ENCODE peak calls at places on chromosomes 3 and 15, in nine cellular contexts. C is GM23338, E is OCI-LY7, Y is MM.1S, A is SK-N-SH, P is GM23248, K is PC-3, O is hepatocyte, M is PC-9. G is an unnamed sample. For H3K9me2, the result is how much of the 10 kb centered on the place peaks cover.

GRCh38 chr3:194140520-194141414 is 4.8 kb downstream of the HES1 start:
- DNase-seq in C (peak), P (peak), K (peak), O (peak), A (peak), M (peak), Y (no peak), E (no peak), G (no peak)

GRCh38 chr3:122283796-122284445 is 41.1 kb upstream of the CSTA start:
- DNase-seq in Y (no peak), A (peak), K (no peak), O (no peak), M (no peak), C (no peak), P (no peak), E (no peak), G (no peak)

GRCh38 chr3:49523756-49524747 is 30.2 kb upstream of the BSN start:
- DNase-seq in E (no peak), A (no peak), C (no peak), O (no peak), M (no peak), K (no peak), Y (no peak), P (no peak), G (no peak)

GRCh38 chr15:82646250-82647044 is 716 bp downstream of the CPEB1 start:
- DNase-seq in K (no peak), A (no peak), Y (no peak), P (peak), O (peak), M (no peak), C (peak), E (no peak), G (no peak)

GRCh38 chr3:20417390-20417789 is 231.4 kb upstream of the SGO1 start:
- DNase-seq in P (no peak), K (no peak), A (no peak), M (no peak), Y (no peak), O (no peak), C (no peak), E (no peak), G (no peak)

GRCh38 chr3:134094491-134094890 is 64.8 kb upstream of the SLCO2A1 start:
- DNase-seq in C (no peak), Y (no peak), A (no peak), O (no peak), P (peak), K (no peak), E (no peak), M (no peak), G (no peak)

GRCh38 chr3:124985358-124985757 is 50.8 kb upstream of the MUC13 start:
- DNase-seq in M (peak), P (peak), K (peak), C (no peak), O (peak), A (no peak), E (no peak), Y (no peak), G (peak)

GRCh38 chr3:65548848-65549625 is 489.7 kb downstream of the MAGI1 start:
- DNase-seq in P (peak), O (peak), Y (no peak), K (no peak), E (no peak), M (no peak), A (peak), C (peak), G (no peak)

GRCh38 chr15:37995461-37996347 is 61.3 kb downstream of the TMCO5A start:
- DNase-seq in O (peak), K (peak), Y (peak), E (peak), P (peak), M (peak), A (peak), C (peak), G (peak)

GRCh38 chr15:97502038-97502437 is 458.5 kb upstream of the ARRDC4 start:
- DNase-seq in E (no peak), A (no peak), C (no peak), O (no peak), Y (no peak), M (no peak), K (no peak), P (no peak), G (no peak)

GRCh38 chr3:84738101-84738500 is 220.7 kb upstream of the CADM2 start:
- DNase-seq in M (no peak), O (no peak), E (no peak), Y (no peak), A (no peak), C (no peak), P (no peak), K (no peak), G (no peak)

GRCh38 chr3:46380471-46381215 is 9.9 kb downstream of the CCR5 start:
- DNase-seq in K (no peak), M (no peak), E (no peak), C (no peak), P (no peak), A (no peak), Y (peak), O (no peak), G (no peak)

GRCh38 chr3:160130950-160131349 is 94.3 kb upstream of the C3orf80 start:
- DNase-seq in M (no peak), O (no peak), C (no peak), P (peak), Y (no peak), A (no peak), E (no peak), K (no peak), G (no peak)

GRCh38 chr15:58182460-58183163 is 44.4 kb downstream of the AQP9 start:
- DNase-seq in P (peak), K (peak), Y (peak), E (peak), O (peak), C (peak), A (peak), M (peak), G (peak)

GRCh38 chr3:50503504-50503903 is at the start of gene CACNA2D2:
- DNase-seq in A (peak), M (peak), P (peak), O (peak), C (peak), Y (peak), E (no peak), K (peak), G (peak)

GRCh38 chr3:63442918-63443317 is 164.8 kb downstream of the SYNPR start:
- DNase-seq in P (no peak), K (no peak), A (no peak), E (no peak), M (no peak), Y (no peak), O (no peak), C (no peak), G (no peak)

GRCh38 chr3:12897537-12898289 is 56.3 kb upstream of the RPL32 start:
- DNase-seq in P (no peak), M (no peak), K (peak), Y (peak), C (no peak), O (no peak), E (no peak), A (no peak), G (no peak)

GRCh38 chr3:126284258-126284904 is 72.8 kb downstream of the KLF15 start:
- DNase-seq in C (no peak), E (no peak), P (peak), A (no peak), O (no peak), Y (no peak), M (no peak), K (peak), G (peak)

GRCh38 chr3:130894130-130894872 is 417 bp downstream of the ATP2C1 start:
- DNase-seq in A (peak), Y (peak), O (peak), C (peak), K (no peak), E (peak), P (peak), M (no peak), G (no peak)

GRCh38 chr3:13837751-13838150 is 42.1 kb downstream of the WNT7A start:
- DNase-seq in K (no peak), C (no peak), E (no peak), M (no peak), Y (no peak), A (no peak), O (no peak), P (no peak), G (no peak)

GRCh38 chr3:94548581-94549316 is 485.9 kb downstream of the NSUN3 start:
- DNase-seq in O (no peak), Y (no peak), C (peak), M (no peak), K (no peak), E (no peak), A (no peak), P (no peak), G (no peak)

GRCh38 chr3:196321162-196321561 is 3.1 kb upstream of the DYNLT2B start:
- DNase-seq in P (no peak), A (no peak), M (no peak), Y (no peak), C (no peak), K (no peak), E (no peak), O (no peak), G (no peak)

GRCh38 chr3:186526256-186526606 is 17.9 kb downstream of the CRYGS start:
- DNase-seq in A (no peak), M (no peak), K (no peak), Y (no peak), O (no peak), P (no peak), C (no peak), E (peak), G (no peak)

DNA sequence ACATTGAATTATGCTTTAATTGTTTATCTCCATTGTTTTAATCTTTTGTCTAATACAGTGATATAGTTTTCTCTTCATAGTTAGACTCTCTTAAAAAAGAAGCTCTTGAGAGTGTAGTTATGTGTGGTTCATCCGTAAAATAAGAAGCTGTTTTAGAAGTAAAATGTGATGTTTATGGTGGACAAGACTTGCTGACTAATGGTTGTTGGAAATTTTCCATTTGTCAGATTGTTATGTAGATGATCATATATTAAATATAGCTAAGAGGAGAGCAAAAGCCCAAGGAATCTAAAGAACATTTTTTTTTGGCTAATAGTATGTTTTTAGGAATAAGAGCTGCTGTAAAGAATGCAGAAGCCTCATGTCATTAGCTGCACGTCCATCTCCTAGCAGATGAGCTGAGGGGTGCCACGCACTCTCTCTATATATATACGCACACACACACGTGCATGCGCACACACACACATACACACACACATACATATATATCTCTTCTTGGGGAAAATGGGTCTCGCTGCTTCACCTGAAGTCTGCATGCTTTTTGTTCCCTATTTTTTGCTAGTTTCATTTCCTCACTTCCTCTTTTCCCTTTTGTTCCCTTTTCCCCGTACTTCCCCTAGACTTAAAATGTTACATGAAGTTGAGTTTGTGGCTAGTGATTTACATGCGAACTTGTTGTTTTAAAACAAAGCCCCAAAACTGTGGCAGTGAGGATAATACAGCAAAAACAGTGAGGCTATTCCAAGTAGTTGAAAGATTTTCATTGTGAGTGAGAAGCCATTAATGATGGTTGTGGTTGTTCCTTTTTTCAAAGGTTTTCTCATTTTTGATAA is 107.8 kb downstream of the MBNL1 start:
- DNase-seq in A (no peak), M (no peak), P (peak), K (peak), C (no peak), O (no peak), E (peak), Y (peak), G (no peak)
- H3K4me3 ChIP-seq in A (no peak), M (no peak), P (no peak), K (no peak), C (no peak), O (no peak), E (peak), Y (peak), G (no peak)

DNA sequence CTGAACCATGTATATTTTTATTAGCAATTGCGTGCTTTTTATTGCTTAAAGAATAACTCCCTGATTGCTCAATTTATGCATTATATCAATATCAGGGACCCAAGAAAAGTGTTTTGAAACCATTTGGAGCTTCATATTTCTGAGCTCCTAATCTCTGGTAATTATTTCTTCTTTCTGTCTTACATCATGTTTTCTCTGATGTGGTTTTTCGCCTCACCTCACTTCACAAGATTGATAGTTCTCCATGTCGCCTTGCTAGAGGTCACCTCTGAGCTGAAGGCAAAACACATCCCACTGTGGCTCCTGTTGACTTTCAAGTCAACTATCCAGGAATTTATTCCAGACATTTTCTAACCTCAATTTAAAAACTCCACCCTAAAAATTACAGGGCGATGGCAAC is 837.4 kb downstream of the CADM2 start:
- DNase-seq in A (no peak), K (no peak), C (no peak), P (no peak), Y (no peak), O (no peak), E (no peak), M (no peak), G (no peak)
- H3K9me2 ChIP-seq in A (under half), K (under half), C (under half), P (under half), Y (under half), O (under half), E (under half), M (under half), G (under half)

GRCh38 chr3:11186771-11187170 is 32.5 kb downstream of the HRH1 start:
- DNase-seq in A (no peak), K (no peak), M (no peak), C (no peak), O (no peak), Y (no peak), E (no peak), P (peak), G (no peak)

GRCh38 chr3:11187678-11188077 is 33.4 kb downstream of the HRH1 start:
- DNase-seq in A (no peak), M (no peak), O (no peak), E (no peak), P (peak), K (no peak), C (no peak), Y (no peak), G (no peak)

GRCh38 chr3:11186318-11186692 is 32.0 kb downstream of the HRH1 start:
- DNase-seq in K (no peak), P (no peak), O (no peak), C (no peak), M (no peak), A (no peak), E (no peak), Y (no peak), G (no peak)

GRCh38 chr3:11185564-11186317 is 31.4 kb downstream of the HRH1 start:
- DNase-seq in K (peak), E (no peak), Y (no peak), C (no peak), M (peak), A (no peak), P (peak), O (peak), G (peak)

GRCh38 chr3:11185144-11185543 is 30.9 kb downstream of the HRH1 start:
- DNase-seq in P (peak), O (no peak), C (no peak), E (no peak), K (no peak), M (no peak), Y (no peak), A (no peak), G (no peak)
- H3K4me3 ChIP-seq in P (no peak), O (no peak), C (no peak), E (no peak), K (no peak), M (no peak), Y (no peak), A (no peak), G (no peak)

DNA sequence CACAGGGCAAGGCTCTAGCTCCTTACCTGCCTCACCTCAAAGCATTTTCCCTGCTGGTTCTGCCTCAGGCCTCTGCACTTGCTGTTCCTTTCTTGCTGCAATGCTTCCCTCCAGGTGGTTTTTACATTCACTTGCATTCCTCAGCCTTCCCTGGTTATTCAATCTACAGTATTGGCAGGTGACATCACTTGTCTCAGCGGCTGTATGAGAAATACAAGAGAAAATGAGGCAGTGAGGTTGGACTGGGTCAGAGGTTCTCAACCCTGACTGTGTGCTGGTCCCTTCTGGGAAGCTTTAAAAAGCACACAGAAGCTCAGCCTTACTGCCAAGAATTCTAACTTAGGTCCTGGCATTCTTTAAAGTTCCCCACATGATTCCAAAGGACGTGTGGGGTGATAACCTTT is 26.7 kb downstream of the SIAH2 start:
- DNase-seq in K (no peak), M (no peak), O (no peak), E (no peak), Y (no peak), A (no peak), C (peak), P (no peak), G (no peak)
- H3K9me2 ChIP-seq in K (under half), M (under half), O (under half), E (under half), Y (under half), A (under half), C (under half), P (under half), G (under half)

G was measured in HCT116.